ENCODE peak calls at places on chromosomes 5 and 9, in nine cellular contexts. T is heart left ventricle; K is CD8-positive, alpha-beta T cell; L is IMR-90; J is CD4-positive, alpha-beta T cell; I is effector memory CD8-positive, alpha-beta T cell; Z is activated CD8-positive, alpha-beta T cell treated with anti-CD3 and anti-CD28 coated beads for 36 hours; S is mucosa of descending colon; F is HCT116. B is an unnamed sample.

GRCh38 chr9:68749135-68749534 is 44.1 kb downstream of the PIP5K1B start:
- ATAC-seq in T (no peak), K (no peak), L (no peak), J (no peak), I (no peak), Z (no peak), S (no peak), F (no peak), B (no peak)

GRCh38 chr9:110648698-110649097 is 19.9 kb upstream of the MUSK start:
- ATAC-seq in T (no peak), K (no peak), L (no peak), J (no peak), I (no peak), Z (no peak), S (no peak), F (no peak), B (no peak)

GRCh38 chr5:150562832-150563231 is 54.9 kb downstream of the NDST1 start:
- ATAC-seq in T (no peak), K (no peak), L (no peak), J (no peak), I (no peak), Z (no peak), S (peak), F (no peak), B (no peak)

GRCh38 chr9:23587433-23587832 is 238.6 kb downstream of the ELAVL2 start:
- ATAC-seq in T (peak), K (no peak), L (no peak), J (no peak), I (no peak), Z (no peak), S (no peak), F (no peak), B (no peak)

GRCh38 chr9:127816362-127816725 is 13.7 kb downstream of the FPGS start:
- ATAC-seq in T (no peak), K (no peak), L (peak), J (no peak), I (no peak), Z (no peak), S (no peak), F (peak), B (no peak)

GRCh38 chr5:32369542-32370155 is 56.9 kb upstream of the MTMR12 start:
- ATAC-seq in T (no peak), K (no peak), L (no peak), J (no peak), I (no peak), Z (no peak), S (no peak), F (no peak), B (no peak)

GRCh38 chr9:131616983-131617604 is 71.8 kb downstream of the PRRT1B start:
- ATAC-seq in T (no peak), K (no peak), L (no peak), J (no peak), I (no peak), Z (no peak), S (no peak), F (no peak), B (no peak)

GRCh38 chr9:127682351-127683136 is 24.2 kb upstream of the CFAP157 start:
- ATAC-seq in T (no peak), K (no peak), L (no peak), J (no peak), I (no peak), Z (no peak), S (no peak), F (no peak), B (no peak)

GRCh38 chr9:71937070-71937625 is 25.7 kb downstream of the C9orf85 start:
- ATAC-seq in T (no peak), K (no peak), L (no peak), J (no peak), I (no peak), Z (no peak), S (no peak), F (no peak), B (peak)

GRCh38 chr9:92381780-92382179 is 22.6 kb downstream of the OGN start:
- ATAC-seq in T (no peak), K (no peak), L (no peak), J (no peak), I (no peak), Z (no peak), S (no peak), F (no peak), B (no peak)

GRCh38 chr9:122126340-122127333 is 32.9 kb downstream of the NDUFA8 start:
- ATAC-seq in T (no peak), K (no peak), L (peak), J (no peak), I (no peak), Z (no peak), S (no peak), F (no peak), B (no peak)

GRCh38 chr5:1246711-1247431 is 21.7 kb downstream of the SLC6A18 start:
- ATAC-seq in T (no peak), K (no peak), L (peak), J (no peak), I (no peak), Z (no peak), S (peak), F (peak), B (no peak)

GRCh38 chr5:1445313-1445894 is at the start of gene SLC6A3:
- ATAC-seq in T (no peak), K (peak), L (peak), J (no peak), I (peak), Z (peak), S (peak), F (no peak), B (no peak)

GRCh38 chr5:80967500-80968181 is 7.5 kb downstream of the RASGRF2 start:
- ATAC-seq in T (peak), K (no peak), L (peak), J (no peak), I (no peak), Z (peak), S (peak), F (peak), B (peak)

GRCh38 chr9:76733096-76733495 is 31.1 kb upstream of the PCA3 start:
- ATAC-seq in T (no peak), K (no peak), L (no peak), J (no peak), I (no peak), Z (no peak), S (no peak), F (no peak), B (no peak)

GRCh38 chr5:71533142-71533541 is 54.0 kb upstream of the MCCC2 start:
- ATAC-seq in T (no peak), K (no peak), L (peak), J (no peak), I (no peak), Z (no peak), S (no peak), F (no peak), B (no peak)

GRCh38 chr5:141714542-141715303 is 32.7 kb upstream of the ARAP3 start:
- ATAC-seq in T (no peak), K (no peak), L (no peak), J (no peak), I (no peak), Z (no peak), S (no peak), F (peak), B (peak)

B was measured in esophagus mucosa.